ENCODE peak calls at places on chromosomes 3 and 15, in five cellular contexts. Z, P, J, S and W are unnamed samples.

GRCh38 chr15:84588053-84588874 is 12.5 kb upstream of the ZSCAN2 start:
- DNase-seq in Z (peak; percentile 87), P (peak; percentile 98), J (peak; percentile 88), S (peak; percentile 97), W (peak; percentile 50)

GRCh38 chr3:18649666-18650363 is 224.7 kb upstream of the SATB1 start:
- DNase-seq in Z (no peak), P (no peak), J (no peak), S (no peak), W (no peak)

GRCh38 chr3:183629546-183630301 is 5.7 kb upstream of the KLHL24 start:
- DNase-seq in Z (no peak), P (no peak), J (no peak), S (no peak), W (no peak)

GRCh38 chr3:115937054-115937453 is 313.7 kb downstream of the GAP43 start:
- DNase-seq in Z (no peak), P (peak; percentile 3), J (no peak), S (no peak), W (no peak)

GRCh38 chr3:109874900-109875735 is 537.8 kb upstream of the DPPA4 start:
- DNase-seq in Z (no peak), P (no peak), J (no peak), S (no peak), W (no peak)

GRCh38 chr15:99762288-99762687 is 29.1 kb upstream of the LYSMD4 start:
- DNase-seq in Z (no peak), P (no peak), J (no peak), S (no peak), W (no peak)

GRCh38 chr15:86201313-86202008 is 121.8 kb downstream of the AGBL1 start:
- DNase-seq in Z (no peak), P (no peak), J (no peak), S (no peak), W (no peak)

GRCh38 chr3:94928921-94929320 is 866.1 kb downstream of the NSUN3 start:
- DNase-seq in Z (no peak), P (peak; percentile 8), J (no peak), S (no peak), W (no peak)

GRCh38 chr3:385151-385550 is 188.6 kb downstream of the CHL1 start:
- DNase-seq in Z (no peak), P (no peak), J (no peak), S (no peak), W (no peak)

GRCh38 chr15:98398886-98399285 is 249.5 kb upstream of the IGF1R start:
- DNase-seq in Z (no peak), P (no peak), J (no peak), S (no peak), W (no peak)

GRCh38 chr15:98397411-98397810 is 250.9 kb upstream of the IGF1R start:
- DNase-seq in Z (no peak), P (no peak), J (no peak), S (no peak), W (no peak)

GRCh38 chr15:98394546-98394945 is 253.8 kb upstream of the IGF1R start:
- DNase-seq in Z (no peak), P (no peak), J (no peak), S (no peak), W (no peak)

GRCh38 chr15:98400120-98400519 is 248.2 kb upstream of the IGF1R start:
- DNase-seq in Z (no peak), P (no peak), J (no peak), S (no peak), W (no peak)

GRCh38 chr15:98395974-98396627 is 252.2 kb upstream of the IGF1R start:
- DNase-seq in Z (no peak), P (no peak), J (no peak), S (no peak), W (no peak)
- H3K4me3 ChIP-seq in Z (no peak overlapping the region), P (no peak overlapping the region), J (no peak overlapping the region), S (no peak overlapping the region), W (no peak overlapping the region)

GRCh38 chr3:118059096-118059495 is 975.5 kb downstream of the IGSF11 start:
- DNase-seq in Z (no peak), P (no peak), J (no peak), S (no peak), W (no peak)
- H3K9me3 ChIP-seq in Z (peaks cover 3% of the 10 kb centered on the region), P (no peaks in the 10 kb centered on the region), J (no peaks in the 10 kb centered on the region), S (no peaks in the 10 kb centered on the region), W (no peaks in the 10 kb centered on the region)

GRCh38 chr3:138220788-138221187 is 33.7 kb downstream of the ARMC8 start:
- DNase-seq in Z (no peak), P (no peak), J (no peak), S (no peak), W (no peak)

GRCh38 chr3:138219255-138219654 is 32.2 kb downstream of the ARMC8 start:
- DNase-seq in Z (no peak), P (no peak), J (no peak), S (no peak), W (no peak)

GRCh38 chr3:138222316-138222715 is 35.2 kb downstream of the ARMC8 start:
- DNase-seq in Z (no peak), P (no peak), J (no peak), S (no peak), W (no peak)

GRCh38 chr3:138220242-138220641 is 33.1 kb downstream of the ARMC8 start:
- DNase-seq in Z (no peak), P (no peak), J (no peak), S (no peak), W (no peak)

GRCh38 chr3:138222888-138223287 is 35.8 kb downstream of the ARMC8 start:
- DNase-seq in Z (no peak), P (no peak), J (no peak), S (no peak), W (no peak)
- H3K27ac ChIP-seq in Z (no peak overlapping the region), P (no peak overlapping the region), J (no peak overlapping the region), S (no peak overlapping the region), W (no peak overlapping the region)

DNA sequence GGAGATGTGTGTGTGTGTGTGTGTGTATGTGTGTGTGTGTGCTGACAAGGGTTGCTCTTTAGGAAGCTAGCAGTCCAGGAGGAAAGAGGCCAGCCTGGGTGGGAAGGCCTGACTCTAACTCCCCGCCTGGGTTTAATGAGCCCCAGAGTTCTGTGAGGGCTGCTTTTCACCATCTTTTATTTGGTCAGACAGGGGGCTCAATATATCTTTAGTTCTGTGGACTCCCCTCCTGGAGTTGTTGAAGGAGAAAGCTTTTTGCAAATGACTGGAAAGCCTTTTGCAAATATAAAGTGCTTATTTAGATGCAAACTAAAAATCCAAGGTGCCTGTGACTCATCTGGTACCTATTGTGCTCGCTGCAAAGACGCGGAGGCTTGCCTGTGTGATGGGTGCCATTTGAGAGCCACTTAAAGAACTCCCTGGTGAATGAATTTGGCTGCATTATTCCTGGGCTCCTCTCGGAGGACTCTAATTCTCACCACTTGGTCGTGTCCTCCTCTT is 24.5 kb downstream of the DRD3 start:
- DNase-seq in Z (no peak), P (no peak), J (no peak), S (peak; percentile 82), W (no peak)
- H3K4me3 ChIP-seq in Z (no peak overlapping the region), P (no peak overlapping the region), J (no peak overlapping the region), S (no peak overlapping the region), W (no peak overlapping the region)

DNA sequence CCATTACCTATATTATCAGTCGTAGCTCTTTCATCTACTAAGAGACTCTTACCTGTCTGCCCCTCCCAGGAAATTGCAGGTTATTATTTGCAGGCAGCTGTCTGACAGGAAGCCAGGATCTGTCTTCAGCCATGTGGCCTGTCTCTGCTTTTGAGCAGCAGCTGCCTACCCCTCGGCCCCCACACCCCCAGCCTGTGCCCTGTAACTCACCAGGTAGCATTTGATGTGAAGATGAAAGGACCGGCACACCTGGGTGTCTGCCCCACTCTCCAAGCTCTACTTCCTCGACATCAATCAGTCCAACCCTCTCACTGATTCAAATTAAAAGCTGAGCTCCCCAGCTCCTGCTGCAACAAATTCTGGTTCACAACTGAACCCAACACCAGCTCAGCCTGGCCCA is 197.2 kb upstream of the CTNNB1 start:
- DNase-seq in Z (no peak), P (no peak), J (peak; percentile 27), S (no peak), W (no peak)
- H3K9me3 ChIP-seq in Z (no peaks in the 10 kb centered on the region), P (no peaks in the 10 kb centered on the region), J (peaks cover under 1% of the 10 kb centered on the region), S (no peaks in the 10 kb centered on the region), W (no peaks in the 10 kb centered on the region)

DNA sequence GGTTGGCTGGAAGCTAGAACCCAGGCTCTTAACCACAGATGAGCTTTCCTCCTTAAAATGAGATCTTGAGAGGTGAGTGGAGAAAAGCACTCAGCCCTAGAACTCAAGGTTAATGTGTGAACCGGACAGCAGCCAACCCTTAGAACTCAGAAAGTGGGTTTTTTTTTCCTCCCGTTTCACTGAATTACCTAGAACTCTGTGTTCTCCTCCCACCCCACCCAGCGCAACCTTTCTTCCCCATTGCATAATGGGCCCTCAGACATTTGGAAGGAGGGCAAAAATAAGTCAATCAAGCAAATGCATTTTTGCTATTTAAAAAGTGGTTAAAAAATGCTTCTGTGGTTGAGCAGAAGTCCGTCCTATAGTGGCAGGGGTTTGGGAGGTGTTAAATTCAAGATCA is 36.7 kb downstream of the POC1A start:
- DNase-seq in Z (no peak), P (no peak), J (no peak), S (no peak), W (no peak)
- H3K27ac ChIP-seq in Z (no peak overlapping the region), P (no peak overlapping the region), J (no peak overlapping the region), S (no peak overlapping the region), W (no peak overlapping the region)

GRCh38 chr3:124934577-124934976 is at the start of gene MUC13:
- DNase-seq in Z (no peak), P (no peak), J (no peak), S (no peak), W (no peak)
- H3K4me3 ChIP-seq in Z (no peak within 1 kb of the TSS), P (no peak within 1 kb of the TSS), J (no peak within 1 kb of the TSS), S (no peak within 1 kb of the TSS), W (no peak within 1 kb of the TSS)

GRCh38 chr3:20747736-20748135 is 561.7 kb upstream of the SGO1 start:
- DNase-seq in Z (no peak), P (no peak), J (no peak), S (no peak), W (no peak)

GRCh38 chr3:20741381-20741780 is 555.4 kb upstream of the SGO1 start:
- DNase-seq in Z (no peak), P (no peak), J (no peak), S (no peak), W (no peak)

GRCh38 chr3:20739814-20740213 is 553.8 kb upstream of the SGO1 start:
- DNase-seq in Z (no peak), P (no peak), J (peak; percentile 1), S (no peak), W (no peak)

DNA sequence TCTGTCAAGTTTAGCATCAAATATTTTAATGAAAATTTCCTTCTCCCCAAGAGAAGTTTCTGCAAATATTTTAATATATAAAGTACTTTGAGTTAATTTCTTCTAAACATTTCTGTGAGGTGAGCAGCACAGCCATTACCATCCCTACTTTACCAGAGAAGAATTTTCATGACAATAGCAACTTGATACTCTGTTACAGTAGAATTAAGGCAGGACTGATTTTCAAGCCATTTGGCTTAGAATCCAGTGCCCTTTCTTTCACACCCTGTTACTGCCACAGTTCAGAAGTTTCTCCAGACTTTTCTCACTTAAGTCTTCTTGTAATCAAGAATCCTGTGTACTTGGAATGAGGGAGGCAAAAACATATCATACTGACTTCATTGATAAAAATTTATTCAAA is 556.9 kb upstream of the SGO1 start:
- DNase-seq in Z (no peak), P (no peak), J (no peak), S (no peak), W (no peak)
- H3K9me3 ChIP-seq in Z (no peaks in the 10 kb centered on the region), P (no peaks in the 10 kb centered on the region), J (no peaks in the 10 kb centered on the region), S (no peaks in the 10 kb centered on the region), W (no peaks in the 10 kb centered on the region)

GRCh38 chr3:156106721-156107373 is 13.5 kb upstream of the KCNAB1 start:
- DNase-seq in Z (no peak), P (peak; percentile 5), J (no peak), S (peak; percentile 75), W (no peak)
- H3K27ac ChIP-seq in Z (no peak overlapping the region), P (no peak overlapping the region), J (no peak overlapping the region), S (no peak overlapping the region), W (no peak overlapping the region)